ENCODE peak calls at places on chromosomes 1 and 21, in four cellular contexts. J is H1, I is esophagus muscularis mucosa, P is GM12878. A is an unnamed sample.

GRCh38 chr1:39779821-39780220 is 8.7 kb upstream of the OXCT2 start:
- DNase-seq in J (no peak), I (no peak), P (no peak), A (no peak)

GRCh38 chr1:21869620-21870121 is 57.6 kb downstream of the LDLRAD2 start:
- DNase-seq in J (no peak), I (peak), P (no peak), A (peak)

GRCh38 chr1:51442198-51442597 is 76.9 kb downstream of the EPS15 start:
- DNase-seq in J (no peak), I (no peak), P (no peak), A (no peak)

GRCh38 chr1:36109041-36109679 is 15.9 kb downstream of the COL8A2 start:
- DNase-seq in J (no peak), I (no peak), P (no peak), A (no peak)

GRCh38 chr1:108845991-108846390 is 10.9 kb downstream of the AKNAD1 start:
- DNase-seq in J (no peak), I (no peak), P (no peak), A (no peak)

GRCh38 chr1:169795687-169796086 is 980 bp upstream of the METTL18 start:
- DNase-seq in J (no peak), I (no peak), P (no peak), A (no peak)

GRCh38 chr21:46603228-46603627 is 1.7 kb downstream of the S100B start:
- DNase-seq in J (no peak), I (no peak), P (no peak), A (no peak)

GRCh38 chr1:116908821-116909510 is 750 bp upstream of the PTGFRN start:
- DNase-seq in J (no peak), I (no peak), P (no peak), A (no peak)

GRCh38 chr21:41630917-41631316 is 123.0 kb upstream of the TMPRSS2 start:
- DNase-seq in J (no peak), I (no peak), P (no peak), A (no peak)

GRCh38 chr1:51624851-51625250 is 8.0 kb downstream of the OSBPL9 start:
- DNase-seq in J (no peak), I (no peak), P (no peak), A (no peak)

GRCh38 chr1:12142891-12143630 is 23.7 kb upstream of the TNFRSF1B start:
- DNase-seq in J (no peak), I (no peak), P (no peak), A (no peak)

GRCh38 chr1:12144236-12144635 is 22.6 kb upstream of the TNFRSF1B start:
- DNase-seq in J (no peak), I (no peak), P (no peak), A (peak)

GRCh38 chr1:12142141-12142823 is 24.5 kb upstream of the TNFRSF1B start:
- DNase-seq in J (no peak), I (no peak), P (no peak), A (no peak)

GRCh38 chr1:12144969-12145368 is 21.8 kb upstream of the TNFRSF1B start:
- DNase-seq in J (no peak), I (no peak), P (no peak), A (no peak)

GRCh38 chr1:12143631-12144155 is 23.1 kb upstream of the TNFRSF1B start:
- DNase-seq in J (no peak), I (peak), P (no peak), A (peak)
- TF ChIP-seq EP300 in J (no peak), I (no peak), P (no peak), A (no peak)

GRCh38 chr1:174159253-174160108 is at the start of gene RABGAP1L:
- DNase-seq in J (peak), I (peak), P (peak), A (peak)
- TF ChIP-seq POLR2A in J (peak), I (peak), P (peak), A (peak)

GRCh38 chr1:119279441-119280415 is 88.9 kb upstream of the HAO2 start:
- DNase-seq in J (no peak), I (no peak), P (no peak), A (no peak)
- TF ChIP-seq EP300 in J (no peak), I (no peak), P (no peak), A (no peak)

GRCh38 chr1:115642168-115643072 is 650 bp downstream of the VANGL1 start:
- DNase-seq in J (no peak), I (peak), P (peak), A (peak)
- TF ChIP-seq POLR2A in J (no peak), I (no peak), P (no peak), A (no peak)

DNA sequence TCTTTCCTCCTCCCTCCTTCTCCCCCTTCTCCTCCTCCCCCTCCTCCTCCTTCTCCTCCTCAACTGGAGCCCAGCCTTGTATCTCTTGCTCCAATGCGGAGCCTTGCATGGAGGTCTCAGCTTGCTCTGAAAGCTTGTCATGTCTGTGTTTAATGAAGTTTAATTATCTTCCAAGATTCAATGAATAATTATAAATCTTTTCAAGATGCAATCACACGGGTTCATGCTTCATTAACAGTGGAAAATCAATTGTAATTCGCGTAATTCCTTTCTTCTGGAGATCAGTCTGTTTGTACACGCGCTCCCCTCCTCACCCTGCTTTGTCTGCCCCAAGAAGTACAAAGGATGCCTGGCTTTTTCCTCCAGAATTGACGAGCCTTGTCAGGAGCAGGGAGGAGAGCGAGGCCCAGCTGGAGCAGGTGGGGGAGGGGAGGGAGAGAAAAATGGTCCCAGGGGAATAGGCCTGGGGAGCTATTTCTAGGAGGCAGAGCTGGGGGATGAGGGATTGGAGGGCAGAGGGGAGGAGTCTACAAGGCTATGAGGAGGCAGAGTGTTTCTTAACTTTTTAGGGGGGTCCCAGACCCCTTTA is 65.0 kb upstream of the DISP3 start:
- DNase-seq in J (no peak), I (no peak), P (no peak), A (no peak)
- TF ChIP-seq EP300 in J (no peak), I (no peak), P (no peak), A (no peak)

DNA sequence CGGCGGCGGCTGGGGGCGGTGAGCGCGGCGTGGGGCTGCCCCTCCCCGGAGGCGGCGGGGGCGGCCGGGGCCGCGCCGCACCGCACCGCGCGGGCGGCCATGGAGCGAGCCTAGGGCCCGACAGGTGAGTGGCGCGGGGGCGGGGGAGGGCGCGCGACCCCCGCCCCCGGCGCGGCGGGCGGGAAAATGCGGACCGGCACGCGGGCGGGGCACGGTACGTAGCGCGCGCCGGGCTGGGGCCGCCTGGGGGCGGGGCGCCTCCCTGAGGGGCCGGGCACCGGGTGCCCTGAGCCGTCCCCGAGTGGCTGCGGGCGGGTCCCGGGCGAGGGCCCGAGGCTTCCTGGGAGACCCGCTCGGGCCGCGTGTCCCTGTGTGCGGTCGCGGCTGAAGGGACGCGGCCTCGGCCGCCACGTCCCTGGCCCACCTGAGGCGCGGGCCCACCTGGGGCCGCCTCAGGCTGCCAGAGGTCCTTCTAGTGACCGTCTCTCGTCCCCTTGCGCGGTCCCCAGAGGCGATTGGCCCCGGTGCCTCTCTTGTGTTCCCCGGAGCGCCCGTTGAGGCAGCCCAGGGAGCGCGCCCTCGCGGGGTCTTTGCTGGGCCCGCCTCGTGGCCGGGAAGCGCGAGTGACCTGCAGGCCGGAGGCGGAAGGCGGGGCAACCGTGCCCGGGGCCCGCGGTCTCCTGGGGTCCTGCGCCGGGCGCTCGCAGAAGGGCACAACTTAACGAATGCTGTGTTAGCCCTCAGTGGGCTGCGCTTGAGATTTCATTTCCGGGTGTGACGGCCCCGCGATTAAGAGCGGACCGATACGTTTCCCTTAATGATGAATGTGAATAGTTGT is 500 bp downstream of the FAM20B start:
- DNase-seq in J (peak), I (no peak), P (no peak), A (peak)
- TF ChIP-seq POLR2A in J (peak), I (peak), P (peak), A (peak)

GRCh38 chr1:155084722-155085503 is 6.3 kb downstream of the EFNA3 start:
- DNase-seq in J (peak), I (peak), P (peak), A (peak)
- TF ChIP-seq EP300 in J (no peak), I (no peak), P (peak), A (peak)

GRCh38 chr1:184754479-184755225 is at the start of gene EDEM3:
- DNase-seq in J (peak), I (peak), P (peak), A (peak)
- TF ChIP-seq POLR2A in J (peak), I (peak), P (peak), A (peak)